ENCODE peak calls at places on chromosomes 1 and 21, in seven cellular contexts. F is IMR-90; K is foreskin fibroblast; D is tibial artery; E is A549; I is CD8-positive, alpha-beta T cell; R is fibroblast of pulmonary artery. V is an unnamed sample.
A peak's percentile ranks its signal among the peaks of the same experiment; 100 is the strongest.

GRCh38 chr1:226308166-226308722 is 720 bp downstream of the LIN9 start:
- DNase-seq in D (no peak), I (peak; percentile 58), R (no peak), F (no peak), E (peak; percentile 19), K (no peak), V (no peak)

GRCh38 chr1:227903061-227903521 is 44.6 kb downstream of the WNT9A start:
- DNase-seq in E (no peak), R (no peak), F (no peak), I (no peak), D (no peak), K (no peak), V (no peak)

GRCh38 chr1:204961765-204962419 is 81.1 kb upstream of the CNTN2 start:
- DNase-seq in F (no peak), R (no peak), D (no peak), K (no peak), I (no peak), E (no peak), V (no peak)

GRCh38 chr21:46122241-46122671 is 24.3 kb downstream of the COL6A2 start:
- DNase-seq in D (peak; percentile 66), I (no peak), K (peak; percentile 75), E (peak; percentile 23), R (peak; percentile 77), F (peak; percentile 78), V (peak; percentile 95)

GRCh38 chr1:98294127-98294526 is 367.4 kb upstream of the SNX7 start:
- DNase-seq in I (no peak), K (no peak), E (no peak), R (no peak), D (no peak), F (no peak), V (no peak)

GRCh38 chr1:173190101-173190895 is 16.8 kb downstream of the TNFSF4 start:
- DNase-seq in K (peak; percentile 87), I (no peak), E (peak; percentile 73), D (peak; percentile 95), F (peak; percentile 62), R (peak; percentile 90), V (peak; percentile 89)

GRCh38 chr1:178311164-178311563 is 185.6 kb downstream of the CLEC20A start:
- DNase-seq in R (peak; percentile 20), D (no peak), E (no peak), K (no peak), F (peak; percentile 37), I (no peak), V (peak; percentile 46)

GRCh38 chr1:26530898-26531598 is 1.5 kb downstream of the RPS6KA1 start:
- DNase-seq in D (no peak), E (peak; percentile 72), F (peak; percentile 48), K (peak; percentile 26), R (peak; percentile 42), I (no peak), V (peak; percentile 47)

GRCh38 chr1:52348704-52349301 is 17.2 kb downstream of the CC2D1B start:
- DNase-seq in E (peak; percentile 26), D (no peak), R (peak; percentile 44), K (peak; percentile 63), F (peak; percentile 44), I (no peak), V (peak; percentile 39)

GRCh38 chr1:159088050-159088449 is 11.5 kb upstream of the AIM2 start:
- DNase-seq in I (no peak), F (peak; percentile 78), E (peak; percentile 31), K (peak; percentile 93), D (no peak), R (peak; percentile 80), V (peak; percentile 76)

GRCh38 chr1:119466419-119466818 is 40.6 kb upstream of the HSD3B1 start:
- DNase-seq in F (no peak), K (no peak), I (no peak), R (no peak), E (no peak), D (no peak), V (no peak)

GRCh38 chr1:29703596-29703995 is 467.3 kb downstream of the PTPRU start:
- DNase-seq in I (no peak), R (peak; percentile 62), E (peak; percentile 49), F (peak; percentile 54), K (no peak), D (no peak), V (peak; percentile 51)

GRCh38 chr21:42216726-42217572 is 2.0 kb upstream of the ABCG1 start:
- DNase-seq in E (no peak), I (no peak), F (no peak), D (peak; percentile 34), K (no peak), R (no peak), V (no peak)

GRCh38 chr1:206684478-206685255 is at the start of gene MAPKAPK2:
- DNase-seq in D (peak; percentile 88), R (peak; percentile 69), E (peak; percentile 72), K (peak; percentile 56), F (peak; percentile 61), I (peak; percentile 85), V (peak; percentile 68)

GRCh38 chr21:38989745-38990423 is 184.2 kb downstream of the ETS2 start:
- DNase-seq in D (no peak), R (peak; percentile 89), K (peak; percentile 71), E (no peak), I (no peak), F (peak; percentile 94), V (peak; percentile 79)

GRCh38 chr1:68010094-68010493 is 40.3 kb downstream of the DIRAS3 start:
- DNase-seq in K (no peak), F (peak; percentile 47), R (peak; percentile 50), I (no peak), D (no peak), E (no peak), V (peak; percentile 57)

GRCh38 chr1:154186852-154187501 is 4.9 kb downstream of the TPM3 start:
- DNase-seq in E (no peak), R (no peak), K (no peak), F (no peak), D (no peak), I (no peak), V (no peak)

GRCh38 chr1:92623187-92623778 is 136.6 kb upstream of the GFI1 start:
- DNase-seq in K (no peak), I (no peak), D (no peak), F (peak; percentile 12), R (peak; percentile 43), E (peak; percentile 3), V (peak; percentile 36)

GRCh38 chr1:57307382-57307781 is 116.5 kb downstream of the DAB1 start:
- DNase-seq in D (no peak), F (no peak), K (no peak), E (peak; percentile 1), R (no peak), I (peak; percentile 65), V (no peak)

GRCh38 chr1:151604291-151604690 is 7.6 kb upstream of the SNX27 start:
- DNase-seq in E (no peak), R (no peak), D (no peak), K (no peak), I (no peak), F (no peak), V (no peak)

GRCh38 chr1:26785611-26786436 is 1.9 kb upstream of the PIGV start:
- DNase-seq in D (no peak), K (no peak), E (no peak), R (peak; percentile 45), F (peak; percentile 48), I (no peak), V (peak; percentile 38)

GRCh38 chr1:235088907-235089306 is 39.7 kb downstream of the TOMM20 start:
- DNase-seq in D (no peak), R (no peak), I (no peak), F (no peak), K (no peak), E (no peak), V (no peak)

GRCh38 chr1:235088440-235088839 is 40.2 kb downstream of the TOMM20 start:
- DNase-seq in D (no peak), E (no peak), R (no peak), K (no peak), I (no peak), F (no peak), V (no peak)

GRCh38 chr1:235093013-235093618 is 35.5 kb downstream of the TOMM20 start:
- DNase-seq in K (no peak), F (peak; percentile 60), R (peak; percentile 81), E (peak; percentile 80), I (no peak), D (peak; percentile 76), V (peak; percentile 86)

GRCh38 chr1:235087906-235088305 is 40.7 kb downstream of the TOMM20 start:
- DNase-seq in D (no peak), I (no peak), K (no peak), F (no peak), E (no peak), R (no peak), V (no peak)

GRCh38 chr1:235090406-235091069 is 38.1 kb downstream of the TOMM20 start:
- DNase-seq in D (no peak), F (no peak), I (no peak), E (no peak), R (peak; percentile 49), K (no peak), V (no peak)
- TF ChIP-seq CTCF in D (no peak), F (no peak), I (no peak), E (no peak), R (no peak), K (no peak), V (no peak)

DNA sequence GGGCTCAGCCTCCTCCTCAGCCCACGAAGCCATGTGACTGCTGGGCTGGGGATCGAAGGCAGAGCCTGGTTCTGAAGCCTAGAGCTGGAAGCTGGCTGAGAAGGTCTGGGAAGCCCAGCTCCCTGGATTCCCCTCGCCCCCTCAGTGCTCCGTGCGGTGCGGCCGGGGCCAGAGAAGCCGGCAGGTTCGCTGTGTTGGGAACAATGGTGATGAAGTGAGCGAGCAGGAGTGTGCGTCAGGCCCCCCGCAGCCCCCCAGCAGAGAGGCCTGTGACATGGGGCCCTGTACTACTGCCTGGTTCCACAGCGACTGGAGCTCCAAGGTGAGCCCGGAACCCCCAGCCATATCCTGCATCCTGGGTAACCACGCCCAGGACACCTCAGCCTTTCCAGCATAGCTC is 9.1 kb downstream of the ADAMTSL4 start:
- DNase-seq in D (peak; percentile 62), E (no peak), K (no peak), R (no peak), I (no peak), F (no peak), V (no peak)
- H3K4me3 ChIP-seq in D (peak overlapping the region; percentile 33), E (no peak overlapping the region), K (no peak overlapping the region), R (peak overlapping the region; percentile 40), I (no peak overlapping the region), F (no peak overlapping the region), V (peak overlapping the region; percentile 25)

GRCh38 chr21:32917392-32918135 is 108.2 kb upstream of the OLIG2 start:
- DNase-seq in R (peak; percentile 31), F (no peak), D (no peak), I (no peak), E (no peak), K (peak; percentile 3), V (peak; percentile 43)

GRCh38 chr21:32918467-32919140 is 107.1 kb upstream of the OLIG2 start:
- DNase-seq in I (no peak), D (no peak), E (no peak), K (no peak), R (no peak), F (no peak), V (no peak)

GRCh38 chr21:32916088-32916487 is 109.6 kb upstream of the OLIG2 start:
- DNase-seq in E (no peak), R (no peak), F (no peak), I (no peak), K (no peak), D (no peak), V (no peak)

GRCh38 chr21:32915099-32915498 is 110.6 kb upstream of the OLIG2 start:
- DNase-seq in R (no peak), I (no peak), K (no peak), D (no peak), E (no peak), F (no peak), V (no peak)

GRCh38 chr21:32916522-32917099 is 109.1 kb upstream of the OLIG2 start:
- DNase-seq in I (no peak), K (no peak), D (no peak), R (no peak), E (peak; percentile 9), F (no peak), V (no peak)
- TF ChIP-seq CTCF in I (no peak), K (no peak), D (no peak), R (peak; percentile 18), E (no peak), F (no peak), V (peak; percentile 30)

GRCh38 chr1:48979940-48980339 is 203.2 kb upstream of the BEND5 start:
- DNase-seq in F (no peak), K (no peak), I (no peak), D (no peak), R (no peak), E (no peak), V (no peak)
- H3K4me3 ChIP-seq in F (no peak overlapping the region), K (no peak overlapping the region), I (no peak overlapping the region), D (no peak overlapping the region), R (no peak overlapping the region), E (no peak overlapping the region), V (no peak overlapping the region)